ENCODE peak calls at places on chromosomes 2 and 18, in six cellular contexts. One of them, this sample, is unnamed.
A peak's percentile ranks its signal among the peaks of the same experiment; 100 is the strongest.

GRCh38 chr18:10265560-10266235 is 188.7 kb upstream of the APCDD1 start:
- DNase-seq in kidney: no peak
- DNase-seq in cardiac muscle cell: no peak
- DNase-seq in HL-60: peak; percentile 50
- DNase-seq in astrocyte of the spinal cord: no peak
- DNase-seq in lower lobe of right lung: no peak
- DNase-seq in this sample: no peak

GRCh38 chr2:157395811-157396210 is 48.1 kb downstream of the CYTIP start:
- DNase-seq in kidney: no peak
- DNase-seq in cardiac muscle cell: no peak
- DNase-seq in HL-60: no peak
- DNase-seq in astrocyte of the spinal cord: no peak
- DNase-seq in lower lobe of right lung: no peak
- DNase-seq in this sample: no peak

GRCh38 chr2:144350151-144350802 is 169.6 kb downstream of the ZEB2 start:
- DNase-seq in kidney: no peak
- DNase-seq in cardiac muscle cell: no peak
- DNase-seq in HL-60: no peak
- DNase-seq in astrocyte of the spinal cord: peak; percentile 81
- DNase-seq in lower lobe of right lung: no peak
- DNase-seq in this sample: no peak

GRCh38 chr18:13471971-13472628 is 253.5 kb downstream of the LDLRAD4 start:
- DNase-seq in kidney: no peak
- DNase-seq in cardiac muscle cell: no peak
- DNase-seq in HL-60: no peak
- DNase-seq in astrocyte of the spinal cord: no peak
- DNase-seq in lower lobe of right lung: no peak
- DNase-seq in this sample: no peak

GRCh38 chr2:197198890-197199289 is 111.7 kb downstream of the ANKRD44 start:
- DNase-seq in kidney: peak; percentile 77
- DNase-seq in cardiac muscle cell: no peak
- DNase-seq in HL-60: peak; percentile 91
- DNase-seq in astrocyte of the spinal cord: no peak
- DNase-seq in lower lobe of right lung: peak; percentile 63
- DNase-seq in this sample: peak; percentile 98

GRCh38 chr2:100852999-100853908 is 33.3 kb downstream of the NPAS2 start:
- DNase-seq in kidney: no peak
- DNase-seq in cardiac muscle cell: no peak
- DNase-seq in HL-60: peak; percentile 23
- DNase-seq in astrocyte of the spinal cord: no peak
- DNase-seq in lower lobe of right lung: no peak
- DNase-seq in this sample: no peak

GRCh38 chr2:9112079-9112721 is 94.4 kb upstream of the ASAP2 start:
- DNase-seq in kidney: no peak
- DNase-seq in cardiac muscle cell: peak; percentile 18
- DNase-seq in HL-60: no peak
- DNase-seq in astrocyte of the spinal cord: peak; percentile 92
- DNase-seq in lower lobe of right lung: no peak
- DNase-seq in this sample: no peak

GRCh38 chr2:237058423-237058822 is 27.3 kb upstream of the COPS8 start:
- DNase-seq in kidney: no peak
- DNase-seq in cardiac muscle cell: no peak
- DNase-seq in HL-60: no peak
- DNase-seq in astrocyte of the spinal cord: no peak
- DNase-seq in lower lobe of right lung: no peak
- DNase-seq in this sample: no peak

GRCh38 chr2:31558401-31559295 is 22.1 kb downstream of the SRD5A2 start:
- DNase-seq in kidney: no peak
- DNase-seq in cardiac muscle cell: no peak
- DNase-seq in HL-60: peak; percentile 65
- DNase-seq in astrocyte of the spinal cord: peak; percentile 7
- DNase-seq in lower lobe of right lung: no peak
- DNase-seq in this sample: no peak

GRCh38 chr2:229485782-229486181 is 214.7 kb upstream of the PID1 start:
- DNase-seq in kidney: no peak
- DNase-seq in cardiac muscle cell: peak; percentile 49
- DNase-seq in HL-60: no peak
- DNase-seq in astrocyte of the spinal cord: no peak
- DNase-seq in lower lobe of right lung: no peak
- DNase-seq in this sample: no peak

GRCh38 chr2:39719317-39719716 is 53.6 kb downstream of the TMEM178A start:
- DNase-seq in kidney: no peak
- DNase-seq in cardiac muscle cell: no peak
- DNase-seq in HL-60: no peak
- DNase-seq in astrocyte of the spinal cord: no peak
- DNase-seq in lower lobe of right lung: no peak
- DNase-seq in this sample: no peak

GRCh38 chr18:79922971-79923411 is 28.5 kb downstream of the SLC66A2 start:
- DNase-seq in kidney: peak; percentile 66
- DNase-seq in cardiac muscle cell: no peak
- DNase-seq in HL-60: no peak
- DNase-seq in astrocyte of the spinal cord: no peak
- DNase-seq in lower lobe of right lung: peak; percentile 37
- DNase-seq in this sample: no peak

GRCh38 chr2:85785027-85785822 is 31.4 kb downstream of the ATOH8 start:
- DNase-seq in kidney: peak; percentile 73
- DNase-seq in cardiac muscle cell: no peak
- DNase-seq in HL-60: no peak
- DNase-seq in astrocyte of the spinal cord: peak; percentile 96
- DNase-seq in lower lobe of right lung: peak; percentile 68
- DNase-seq in this sample: no peak

GRCh38 chr2:84870306-84870705 is 10.6 kb downstream of the TRABD2A start:
- DNase-seq in kidney: no peak
- DNase-seq in cardiac muscle cell: no peak
- DNase-seq in HL-60: no peak
- DNase-seq in astrocyte of the spinal cord: no peak
- DNase-seq in lower lobe of right lung: no peak
- DNase-seq in this sample: peak; percentile 61

GRCh38 chr2:112491946-112492345 is 10.0 kb downstream of the TTL start:
- DNase-seq in kidney: no peak
- DNase-seq in cardiac muscle cell: no peak
- DNase-seq in HL-60: no peak
- DNase-seq in astrocyte of the spinal cord: no peak
- DNase-seq in lower lobe of right lung: no peak
- DNase-seq in this sample: no peak

GRCh38 chr2:100196786-100197494 is 54.5 kb upstream of the AFF3 start:
- DNase-seq in kidney: peak; percentile 88
- DNase-seq in cardiac muscle cell: no peak
- DNase-seq in HL-60: no peak
- DNase-seq in astrocyte of the spinal cord: peak; percentile 56
- DNase-seq in lower lobe of right lung: no peak
- DNase-seq in this sample: no peak

GRCh38 chr2:42901076-42901645 is 108.8 kb upstream of the HAAO start:
- DNase-seq in kidney: no peak
- DNase-seq in cardiac muscle cell: no peak
- DNase-seq in HL-60: no peak
- DNase-seq in astrocyte of the spinal cord: peak; percentile 49
- DNase-seq in lower lobe of right lung: no peak
- DNase-seq in this sample: no peak

GRCh38 chr2:69683170-69683971 is 39.8 kb upstream of the AAK1 start:
- DNase-seq in kidney: no peak
- DNase-seq in cardiac muscle cell: no peak
- DNase-seq in HL-60: no peak
- DNase-seq in astrocyte of the spinal cord: peak; percentile 82
- DNase-seq in lower lobe of right lung: no peak
- DNase-seq in this sample: no peak

GRCh38 chr2:174595904-174596397 is 1.7 kb downstream of the WIPF1 start:
- DNase-seq in kidney: no peak
- DNase-seq in cardiac muscle cell: no peak
- DNase-seq in HL-60: no peak
- DNase-seq in astrocyte of the spinal cord: no peak
- DNase-seq in lower lobe of right lung: no peak
- DNase-seq in this sample: peak; percentile 52

GRCh38 chr2:152223997-152224396 is 48.4 kb upstream of the STAM2 start:
- DNase-seq in kidney: no peak
- DNase-seq in cardiac muscle cell: no peak
- DNase-seq in HL-60: no peak
- DNase-seq in astrocyte of the spinal cord: no peak
- DNase-seq in lower lobe of right lung: no peak
- DNase-seq in this sample: no peak

GRCh38 chr2:120607506-120607905 is 128.2 kb upstream of the GLI2 start:
- DNase-seq in kidney: peak; percentile 43
- DNase-seq in cardiac muscle cell: no peak
- DNase-seq in HL-60: no peak
- DNase-seq in astrocyte of the spinal cord: no peak
- DNase-seq in lower lobe of right lung: peak; percentile 14
- DNase-seq in this sample: no peak

GRCh38 chr2:47299555-47299954 is 103.4 kb upstream of the MSH2 start:
- DNase-seq in kidney: no peak
- DNase-seq in cardiac muscle cell: no peak
- DNase-seq in HL-60: no peak
- DNase-seq in astrocyte of the spinal cord: peak; percentile 16
- DNase-seq in lower lobe of right lung: no peak
- DNase-seq in this sample: no peak

GRCh38 chr2:20539776-20540586 is 93.1 kb downstream of the RHOB start:
- DNase-seq in kidney: no peak
- DNase-seq in cardiac muscle cell: no peak
- DNase-seq in HL-60: no peak
- DNase-seq in astrocyte of the spinal cord: no peak
- DNase-seq in lower lobe of right lung: no peak
- DNase-seq in this sample: peak; percentile 22

GRCh38 chr2:100856732-100857131 is 36.8 kb downstream of the NPAS2 start:
- DNase-seq in kidney: no peak
- DNase-seq in cardiac muscle cell: no peak
- DNase-seq in HL-60: no peak
- DNase-seq in astrocyte of the spinal cord: no peak
- DNase-seq in lower lobe of right lung: no peak
- DNase-seq in this sample: no peak

GRCh38 chr2:69067866-69068265 is 54.9 kb downstream of the ANTXR1 start:
- DNase-seq in kidney: no peak
- DNase-seq in cardiac muscle cell: no peak
- DNase-seq in HL-60: no peak
- DNase-seq in astrocyte of the spinal cord: no peak
- DNase-seq in lower lobe of right lung: no peak
- DNase-seq in this sample: no peak

GRCh38 chr2:176555781-176556180 is 286.5 kb downstream of the MTX2 start:
- DNase-seq in kidney: no peak
- DNase-seq in cardiac muscle cell: no peak
- DNase-seq in HL-60: no peak
- DNase-seq in astrocyte of the spinal cord: no peak
- DNase-seq in lower lobe of right lung: no peak
- DNase-seq in this sample: no peak

GRCh38 chr2:39737661-39738060 is 41.4 kb downstream of the THUMPD2 start:
- DNase-seq in kidney: no peak
- DNase-seq in cardiac muscle cell: no peak
- DNase-seq in HL-60: no peak
- DNase-seq in astrocyte of the spinal cord: peak; percentile 88
- DNase-seq in lower lobe of right lung: no peak
- DNase-seq in this sample: no peak

GRCh38 chr2:85799215-85799956 is 45.6 kb downstream of the ATOH8 start:
- DNase-seq in kidney: peak; percentile 87
- DNase-seq in cardiac muscle cell: no peak
- DNase-seq in HL-60: no peak
- DNase-seq in astrocyte of the spinal cord: no peak
- DNase-seq in lower lobe of right lung: no peak
- DNase-seq in this sample: no peak

GRCh38 chr2:27897755-27898154 is 7.2 kb downstream of the BABAM2 start:
- DNase-seq in kidney: no peak
- DNase-seq in cardiac muscle cell: no peak
- DNase-seq in HL-60: no peak
- DNase-seq in astrocyte of the spinal cord: no peak
- DNase-seq in lower lobe of right lung: no peak
- DNase-seq in this sample: no peak

GRCh38 chr2:127092951-127093516 is 13.9 kb downstream of the BIN1 start:
- DNase-seq in kidney: peak; percentile 32
- DNase-seq in cardiac muscle cell: no peak
- DNase-seq in HL-60: no peak
- DNase-seq in astrocyte of the spinal cord: no peak
- DNase-seq in lower lobe of right lung: peak; percentile 20
- DNase-seq in this sample: no peak

GRCh38 chr2:221572180-221572820 is at the start of gene EPHA4:
- DNase-seq in kidney: peak; percentile 95
- DNase-seq in cardiac muscle cell: peak; percentile 95
- DNase-seq in HL-60: no peak
- DNase-seq in astrocyte of the spinal cord: peak; percentile 90
- DNase-seq in lower lobe of right lung: peak; percentile 87
- DNase-seq in this sample: peak; percentile 77

DNA sequence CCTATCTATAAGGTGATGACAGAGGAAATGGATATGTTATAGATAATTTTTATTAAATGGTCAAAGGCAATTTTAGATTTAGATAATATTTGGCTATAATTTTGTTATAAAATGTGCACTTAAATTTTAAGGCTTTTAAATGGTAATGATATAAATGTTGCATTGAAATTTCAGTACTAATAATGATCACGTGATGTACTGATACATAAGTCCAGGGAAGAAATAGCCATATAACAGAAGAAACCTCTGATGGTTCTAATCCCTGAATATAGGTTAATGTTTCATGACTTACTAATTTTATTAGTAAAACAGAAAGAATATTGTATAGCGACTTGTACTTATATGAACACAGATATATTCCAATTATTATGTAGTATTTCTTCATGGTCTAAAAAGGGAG is 211.9 kb downstream of the SOCS6 start:
- DNase-seq in kidney: no peak
- DNase-seq in cardiac muscle cell: no peak
- DNase-seq in HL-60: no peak
- DNase-seq in astrocyte of the spinal cord: no peak
- DNase-seq in lower lobe of right lung: no peak
- DNase-seq in this sample: no peak
- TF ChIP-seq CTCF in kidney: no peak
- TF ChIP-seq CTCF in cardiac muscle cell: no peak
- TF ChIP-seq CTCF in HL-60: no peak
- TF ChIP-seq CTCF in astrocyte of the spinal cord: no peak
- TF ChIP-seq CTCF in lower lobe of right lung: no peak
- TF ChIP-seq CTCF in this sample: no peak

GRCh38 chr2:230827774-230828271 is 36.9 kb upstream of the ITM2C start:
- DNase-seq in kidney: no peak
- DNase-seq in cardiac muscle cell: no peak
- DNase-seq in HL-60: no peak
- DNase-seq in astrocyte of the spinal cord: no peak
- DNase-seq in lower lobe of right lung: no peak
- DNase-seq in this sample: no peak
- H3K4me3 ChIP-seq in kidney: no peak overlapping the region
- H3K4me3 ChIP-seq in cardiac muscle cell: no peak overlapping the region
- H3K4me3 ChIP-seq in HL-60: peak overlapping the region; percentile 24
- H3K4me3 ChIP-seq in astrocyte of the spinal cord: no peak overlapping the region
- H3K4me3 ChIP-seq in lower lobe of right lung: peak overlapping the region; percentile 39
- H3K4me3 ChIP-seq in this sample: peak overlapping the region; percentile 54

DNA sequence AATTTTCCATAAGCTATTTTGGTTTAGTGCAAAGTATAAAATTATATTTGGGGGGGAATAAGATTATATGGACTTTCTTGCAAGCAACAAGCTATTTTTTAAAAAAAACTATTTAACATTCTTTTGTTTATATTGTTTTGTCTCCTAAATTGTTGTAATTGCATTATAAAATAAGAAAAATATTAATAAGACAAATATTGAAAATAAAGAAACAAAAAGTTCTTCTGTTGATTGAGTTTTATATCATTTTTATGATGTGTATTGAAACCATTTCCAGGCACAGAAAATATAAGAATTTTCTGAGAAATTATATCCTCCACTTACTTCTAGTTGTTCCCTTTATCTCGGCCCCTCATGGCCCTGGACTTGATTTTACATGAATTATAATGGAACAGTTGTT is 3.7 kb downstream of the CCL20 start:
- DNase-seq in kidney: no peak
- DNase-seq in cardiac muscle cell: no peak
- DNase-seq in HL-60: no peak
- DNase-seq in astrocyte of the spinal cord: no peak
- DNase-seq in lower lobe of right lung: no peak
- DNase-seq in this sample: no peak
- TF ChIP-seq CTCF in kidney: no peak
- TF ChIP-seq CTCF in cardiac muscle cell: no peak
- TF ChIP-seq CTCF in HL-60: no peak
- TF ChIP-seq CTCF in astrocyte of the spinal cord: no peak
- TF ChIP-seq CTCF in lower lobe of right lung: no peak
- TF ChIP-seq CTCF in this sample: no peak

GRCh38 chr2:48313036-48313877 is 216.7 kb upstream of the STON1 start:
- DNase-seq in kidney: no peak
- DNase-seq in cardiac muscle cell: no peak
- DNase-seq in HL-60: no peak
- DNase-seq in astrocyte of the spinal cord: no peak
- DNase-seq in lower lobe of right lung: no peak
- DNase-seq in this sample: peak; percentile 68
- H3K4me3 ChIP-seq in kidney: peak overlapping the region; percentile 93
- H3K4me3 ChIP-seq in cardiac muscle cell: peak overlapping the region; percentile 69
- H3K4me3 ChIP-seq in HL-60: peak overlapping the region; percentile 37
- H3K4me3 ChIP-seq in astrocyte of the spinal cord: peak overlapping the region; percentile 74
- H3K4me3 ChIP-seq in lower lobe of right lung: peak overlapping the region; percentile 83
- H3K4me3 ChIP-seq in this sample: peak overlapping the region; percentile 96

This sample was measured in GM12865.